ENCODE peak calls at places on chromosomes 7 and 10, in five cellular contexts. Z is thyroid gland, K is neural progenitor cell, Q is GM10248, X is MM.1S. E is an unnamed sample.

GRCh38 chr10:845526-845925 is 86.0 kb downstream of the LARP4B start:
- DNase-seq in X (no peak), Q (no peak), Z (no peak), K (no peak), E (no peak)

GRCh38 chr10:121069061-121069850 is 218.1 kb downstream of the WDR11 start:
- DNase-seq in Z (no peak), Q (peak; percentile 22), X (no peak), K (no peak), E (no peak)

GRCh38 chr7:157112706-157113105 is 26.0 kb upstream of the UBE3C start:
- DNase-seq in Z (no peak), X (no peak), K (no peak), Q (no peak), E (no peak)

GRCh38 chr10:70584941-70585544 is 17.5 kb downstream of the PRF1 start:
- DNase-seq in Z (peak; percentile 87), X (no peak), Q (no peak), K (peak; percentile 80), E (no peak)

GRCh38 chr7:121167971-121168370 is 160.8 kb upstream of the WNT16 start:
- DNase-seq in Z (no peak), K (no peak), Q (no peak), X (no peak), E (no peak)

GRCh38 chr7:47371733-47372368 is 210.1 kb downstream of the TNS3 start:
- DNase-seq in K (no peak), Q (no peak), X (no peak), Z (peak; percentile 97), E (no peak)

GRCh38 chr10:124461642-124462347 is at the start of gene LHPP:
- DNase-seq in K (peak; percentile 85), X (peak; percentile 86), Q (peak; percentile 95), Z (peak; percentile 88), E (peak; percentile 91)

GRCh38 chr10:18321371-18321770 is 181.1 kb downstream of the CACNB2 start:
- DNase-seq in Q (no peak), X (no peak), K (no peak), Z (no peak), E (no peak)

GRCh38 chr7:22588396-22588795 is 88.4 kb upstream of the STEAP1B start:
- DNase-seq in X (no peak), Z (no peak), K (no peak), Q (no peak), E (no peak)

GRCh38 chr10:36765777-36766176 is 359.6 kb upstream of the ANKRD30A start:
- DNase-seq in X (no peak), Z (no peak), Q (no peak), K (no peak), E (no peak)

GRCh38 chr7:24877790-24878311 is 102.1 kb downstream of the OSBPL3 start:
- DNase-seq in Z (peak; percentile 40), X (peak; percentile 94), Q (peak; percentile 36), K (no peak), E (no peak)

GRCh38 chr7:22555476-22555875 is 55.5 kb upstream of the STEAP1B start:
- DNase-seq in X (no peak), K (no peak), Z (no peak), Q (no peak), E (no peak)

GRCh38 chr10:23381298-23381697 is 36.7 kb upstream of the C10orf67 start:
- DNase-seq in Z (no peak), K (no peak), X (no peak), Q (no peak), E (no peak)

GRCh38 chr10:21134645-21135395 is 237.7 kb upstream of the NEBL start:
- DNase-seq in Z (no peak), K (no peak), Q (no peak), X (no peak), E (no peak)

GRCh38 chr7:105218215-105218614 is 170.5 kb downstream of the SRPK2 start:
- DNase-seq in K (no peak), X (no peak), Q (no peak), Z (no peak), E (no peak)

GRCh38 chr7:2006921-2007381 is 225.8 kb downstream of the MAD1L1 start:
- DNase-seq in K (no peak), Z (peak; percentile 0), X (no peak), Q (no peak), E (peak; percentile 5)

GRCh38 chr7:18590744-18591340 is 95.3 kb downstream of the HDAC9 start:
- DNase-seq in K (peak; percentile 28), X (peak; percentile 38), Q (no peak), Z (no peak), E (no peak)

GRCh38 chr10:4343798-4344370 is 482.1 kb upstream of the AKR1E2 start:
- DNase-seq in Z (no peak), K (no peak), X (no peak), Q (no peak), E (no peak)

GRCh38 chr7:92669616-92670153 is 79.5 kb upstream of the FAM133B start:
- DNase-seq in Q (no peak), Z (no peak), K (no peak), X (no peak), E (no peak)

GRCh38 chr10:59536151-59536550 is 173.5 kb downstream of the SLC16A9 start:
- DNase-seq in Q (no peak), Z (no peak), K (no peak), X (no peak), E (no peak)

GRCh38 chr7:131557521-131558385 is 1.3 kb upstream of the PODXL start:
- DNase-seq in K (peak; percentile 85), Q (no peak), Z (peak; percentile 15), X (no peak), E (no peak)

GRCh38 chr7:108568801-108569380 is 615 bp downstream of the THAP5 start:
- DNase-seq in X (no peak), K (no peak), Q (no peak), Z (no peak), E (no peak)

GRCh38 chr7:155418941-155419755 is 38.8 kb upstream of the EN2 start:
- DNase-seq in X (no peak), Z (no peak), Q (no peak), K (no peak), E (no peak)

GRCh38 chr7:150781961-150782360 is 18.2 kb downstream of the TMEM176B start:
- DNase-seq in K (no peak), X (no peak), Q (no peak), Z (no peak), E (no peak)

GRCh38 chr7:150781016-150781415 is 19.1 kb downstream of the TMEM176B start:
- DNase-seq in X (no peak), K (no peak), Z (no peak), Q (no peak), E (no peak)

GRCh38 chr7:150784954-150785353 is 15.2 kb downstream of the TMEM176B start:
- DNase-seq in X (no peak), Q (no peak), K (no peak), Z (no peak), E (no peak)

GRCh38 chr7:150787321-150788281 is 12.6 kb downstream of the TMEM176B start:
- DNase-seq in Z (no peak), X (no peak), Q (no peak), K (no peak), E (no peak)

GRCh38 chr7:150784120-150784736 is 15.9 kb downstream of the TMEM176B start:
- DNase-seq in K (no peak), X (no peak), Q (no peak), Z (no peak), E (no peak)
- TF ChIP-seq CTCF in K (no peak), X (no peak), Q (no peak), Z (no peak), E (no peak)

DNA sequence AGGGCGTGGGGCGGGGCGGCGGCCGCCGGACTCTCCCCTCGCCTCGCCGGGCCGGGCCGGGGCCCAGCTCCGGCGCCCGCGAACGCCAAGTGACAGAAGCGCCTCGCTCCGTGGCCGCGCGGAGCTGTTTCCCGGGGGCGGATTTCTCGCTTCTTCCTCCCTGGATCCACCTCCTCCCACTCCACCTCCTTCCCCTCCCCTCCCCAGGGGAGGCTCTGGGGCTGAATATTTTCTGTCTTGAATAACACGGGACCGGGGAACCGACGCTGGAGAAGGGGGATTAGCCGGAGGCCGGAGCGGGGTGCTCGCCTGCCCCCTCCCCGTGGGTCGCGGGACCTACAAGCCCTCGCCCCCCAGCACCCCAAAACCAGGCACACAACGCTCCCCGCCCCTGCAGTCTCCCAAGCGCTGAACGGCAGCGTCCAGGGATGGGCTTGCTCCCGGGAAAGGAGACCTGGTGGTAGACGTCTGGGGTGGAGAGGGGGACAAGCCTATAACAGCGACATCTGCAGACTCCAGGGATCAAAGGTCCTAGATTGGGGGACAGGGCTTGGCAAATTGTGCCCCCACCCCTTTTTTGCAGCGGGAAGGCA is at the start of gene ARHGAP21:
- DNase-seq in Z (peak; percentile 70), Q (peak; percentile 70), K (peak; percentile 73), X (peak; percentile 51), E (peak; percentile 51)
- TF ChIP-seq CTCF in Z (no peak), Q (no peak), K (no peak), X (peak; percentile 9), E (no peak)

GRCh38 chr10:81081887-81082620 is 544.4 kb downstream of the SH2D4B start:
- DNase-seq in Q (peak; percentile 16), X (peak; percentile 59), Z (no peak), K (peak; percentile 38), E (no peak)
- TF ChIP-seq CTCF in Q (peak; percentile 32), X (peak; percentile 69), Z (no peak), K (peak; percentile 55), E (no peak)

DNA sequence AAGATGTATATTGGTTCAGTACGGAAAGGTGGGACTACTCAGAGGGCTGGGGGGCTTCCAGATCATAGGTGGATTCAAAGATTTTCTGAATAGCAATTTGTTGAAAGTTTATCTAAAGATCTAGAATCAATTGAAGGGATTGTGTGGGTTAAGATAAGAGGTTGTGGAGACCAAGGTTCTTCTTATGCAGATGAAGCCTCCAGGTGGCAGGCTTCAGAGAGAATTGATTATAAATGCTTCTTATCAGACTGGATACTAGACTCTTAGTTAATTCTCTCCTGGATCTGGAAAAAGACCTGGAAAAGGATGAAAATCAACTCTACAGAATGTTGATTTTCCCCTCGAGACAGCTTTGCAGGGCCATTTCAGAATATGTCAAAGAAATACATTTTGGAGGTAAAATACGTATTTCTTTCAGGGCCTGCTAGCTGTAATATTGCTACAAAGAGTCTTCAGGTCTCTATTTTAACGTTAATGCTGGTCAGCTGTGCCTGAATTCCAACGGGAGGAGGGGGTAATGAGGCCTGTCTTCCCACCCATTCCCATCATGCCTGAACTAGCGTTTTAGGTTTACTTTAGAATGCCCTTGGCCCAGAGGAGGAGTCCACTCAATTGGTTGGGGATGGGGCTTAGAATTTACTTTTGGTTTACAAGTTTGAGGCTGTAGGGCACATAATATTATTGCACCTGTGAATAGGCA is 12.8 kb upstream of the GPR15LG start:
- DNase-seq in Q (no peak), X (no peak), K (peak; percentile 13), Z (no peak), E (no peak)
- TF ChIP-seq CTCF in Q (peak; percentile 17), X (no peak), K (no peak), Z (no peak), E (no peak)

GRCh38 chr7:150964593-150965111 is 13.5 kb downstream of the KCNH2 start:
- DNase-seq in Q (no peak), X (no peak), Z (no peak), K (peak; percentile 60), E (no peak)
- TF ChIP-seq CTCF in Q (no peak), X (no peak), Z (no peak), K (peak; percentile 13), E (no peak)

DNA sequence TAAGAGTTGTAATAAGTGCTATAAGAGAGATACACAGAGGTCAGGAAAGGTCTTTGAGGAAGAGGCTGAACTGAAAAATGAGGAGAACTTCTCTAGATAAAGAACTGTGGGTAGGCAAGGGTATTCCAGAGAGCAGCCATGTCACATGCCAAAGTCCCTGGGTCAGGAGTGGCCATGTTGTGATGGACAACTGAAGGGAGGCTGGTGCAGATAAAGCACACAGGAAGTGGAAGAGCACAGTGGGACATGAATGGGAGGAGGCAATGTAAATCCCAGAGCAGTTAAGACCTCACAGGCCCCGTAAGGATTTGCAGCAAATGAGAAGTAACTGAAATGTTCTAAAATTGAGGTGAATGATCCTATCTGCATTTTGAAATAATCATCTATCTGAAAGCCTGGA is 37.2 kb downstream of the IMMP2L start:
- DNase-seq in K (no peak), Q (no peak), X (no peak), Z (no peak), E (no peak)
- TF ChIP-seq CTCF in K (no peak), Q (no peak), X (no peak), Z (no peak), E (no peak)